ENCODE peak calls at places on chromosomes 5 and 9, in seven cellular contexts. One of them, this sample, is unnamed.

GRCh38 chr9:123834907-123835562 is 94.9 kb downstream of the DENND1A start:
- DNase-seq in stimulated activated naive CD4-positive, alpha-beta T cell: peak
- DNase-seq in H9: no peak
- DNase-seq in stimulated activated CD8-positive, alpha-beta memory T cell treated with anti-CD3 and anti-CD28 coated beads, Interleukin-2, amount 100 ng/mL, for 48 hours: no peak
- DNase-seq in gastrocnemius medialis: no peak
- DNase-seq in A549: no peak
- DNase-seq in substantia nigra: no peak
- DNase-seq in this sample: peak

GRCh38 chr9:92276223-92277007 is 17.1 kb downstream of the IARS1 start:
- DNase-seq in stimulated activated naive CD4-positive, alpha-beta T cell: no peak
- DNase-seq in substantia nigra: no peak
- DNase-seq in stimulated activated CD8-positive, alpha-beta memory T cell treated with anti-CD3 and anti-CD28 coated beads, Interleukin-2, amount 100 ng/mL, for 48 hours: no peak
- DNase-seq in gastrocnemius medialis: no peak
- DNase-seq in A549: no peak
- DNase-seq in H9: no peak
- DNase-seq in this sample: no peak

GRCh38 chr5:1123418-1124147 is 11.7 kb upstream of the SLC12A7 start:
- DNase-seq in stimulated activated naive CD4-positive, alpha-beta T cell: no peak
- DNase-seq in substantia nigra: no peak
- DNase-seq in stimulated activated CD8-positive, alpha-beta memory T cell treated with anti-CD3 and anti-CD28 coated beads, Interleukin-2, amount 100 ng/mL, for 48 hours: no peak
- DNase-seq in gastrocnemius medialis: no peak
- DNase-seq in H9: no peak
- DNase-seq in A549: no peak
- DNase-seq in this sample: no peak

GRCh38 chr9:19181002-19181401 is 49.5 kb upstream of the DENND4C start:
- DNase-seq in gastrocnemius medialis: no peak
- DNase-seq in substantia nigra: no peak
- DNase-seq in H9: no peak
- DNase-seq in stimulated activated naive CD4-positive, alpha-beta T cell: no peak
- DNase-seq in A549: peak
- DNase-seq in stimulated activated CD8-positive, alpha-beta memory T cell treated with anti-CD3 and anti-CD28 coated beads, Interleukin-2, amount 100 ng/mL, for 48 hours: no peak
- DNase-seq in this sample: no peak

GRCh38 chr9:111644195-111644772 is 13.2 kb downstream of the DNAJC25 start:
- DNase-seq in substantia nigra: no peak
- DNase-seq in gastrocnemius medialis: no peak
- DNase-seq in A549: no peak
- DNase-seq in stimulated activated naive CD4-positive, alpha-beta T cell: no peak
- DNase-seq in stimulated activated CD8-positive, alpha-beta memory T cell treated with anti-CD3 and anti-CD28 coated beads, Interleukin-2, amount 100 ng/mL, for 48 hours: no peak
- DNase-seq in H9: no peak
- DNase-seq in this sample: no peak

GRCh38 chr5:10091701-10092100 is 158.0 kb downstream of the ATPSCKMT start:
- DNase-seq in substantia nigra: no peak
- DNase-seq in A549: no peak
- DNase-seq in stimulated activated CD8-positive, alpha-beta memory T cell treated with anti-CD3 and anti-CD28 coated beads, Interleukin-2, amount 100 ng/mL, for 48 hours: no peak
- DNase-seq in H9: peak
- DNase-seq in stimulated activated naive CD4-positive, alpha-beta T cell: no peak
- DNase-seq in gastrocnemius medialis: no peak
- DNase-seq in this sample: no peak

GRCh38 chr5:140764177-140765020 is 21.5 kb upstream of the PCDHA1 start:
- DNase-seq in substantia nigra: no peak
- DNase-seq in stimulated activated naive CD4-positive, alpha-beta T cell: no peak
- DNase-seq in H9: no peak
- DNase-seq in gastrocnemius medialis: no peak
- DNase-seq in A549: peak
- DNase-seq in stimulated activated CD8-positive, alpha-beta memory T cell treated with anti-CD3 and anti-CD28 coated beads, Interleukin-2, amount 100 ng/mL, for 48 hours: no peak
- DNase-seq in this sample: no peak

GRCh38 chr5:90546216-90546837 is 12.3 kb upstream of the ADGRV1 start:
- DNase-seq in stimulated activated CD8-positive, alpha-beta memory T cell treated with anti-CD3 and anti-CD28 coated beads, Interleukin-2, amount 100 ng/mL, for 48 hours: no peak
- DNase-seq in H9: no peak
- DNase-seq in gastrocnemius medialis: no peak
- DNase-seq in stimulated activated naive CD4-positive, alpha-beta T cell: no peak
- DNase-seq in A549: no peak
- DNase-seq in substantia nigra: no peak
- DNase-seq in this sample: no peak

GRCh38 chr5:107023732-107024131 is 647.0 kb downstream of the EFNA5 start:
- DNase-seq in substantia nigra: no peak
- DNase-seq in stimulated activated CD8-positive, alpha-beta memory T cell treated with anti-CD3 and anti-CD28 coated beads, Interleukin-2, amount 100 ng/mL, for 48 hours: no peak
- DNase-seq in stimulated activated naive CD4-positive, alpha-beta T cell: no peak
- DNase-seq in H9: no peak
- DNase-seq in A549: no peak
- DNase-seq in gastrocnemius medialis: no peak
- DNase-seq in this sample: no peak

GRCh38 chr9:93295031-93295430 is 111.1 kb downstream of the WNK2 start:
- DNase-seq in stimulated activated naive CD4-positive, alpha-beta T cell: no peak
- DNase-seq in gastrocnemius medialis: no peak
- DNase-seq in A549: no peak
- DNase-seq in stimulated activated CD8-positive, alpha-beta memory T cell treated with anti-CD3 and anti-CD28 coated beads, Interleukin-2, amount 100 ng/mL, for 48 hours: no peak
- DNase-seq in H9: peak
- DNase-seq in substantia nigra: no peak
- DNase-seq in this sample: no peak

GRCh38 chr9:68704804-68705635 is at the start of gene PIP5K1B:
- DNase-seq in substantia nigra: peak
- DNase-seq in stimulated activated naive CD4-positive, alpha-beta T cell: peak
- DNase-seq in gastrocnemius medialis: peak
- DNase-seq in H9: peak
- DNase-seq in stimulated activated CD8-positive, alpha-beta memory T cell treated with anti-CD3 and anti-CD28 coated beads, Interleukin-2, amount 100 ng/mL, for 48 hours: no peak
- DNase-seq in A549: peak
- DNase-seq in this sample: peak

GRCh38 chr9:127583605-127584053 is 28.4 kb upstream of the STXBP1 start:
- DNase-seq in H9: no peak
- DNase-seq in gastrocnemius medialis: no peak
- DNase-seq in substantia nigra: no peak
- DNase-seq in stimulated activated naive CD4-positive, alpha-beta T cell: no peak
- DNase-seq in stimulated activated CD8-positive, alpha-beta memory T cell treated with anti-CD3 and anti-CD28 coated beads, Interleukin-2, amount 100 ng/mL, for 48 hours: no peak
- DNase-seq in A549: no peak
- DNase-seq in this sample: no peak

GRCh38 chr5:156835905-156836304 is 14.2 kb upstream of the PPP1R2B start:
- DNase-seq in gastrocnemius medialis: no peak
- DNase-seq in A549: peak
- DNase-seq in substantia nigra: no peak
- DNase-seq in stimulated activated CD8-positive, alpha-beta memory T cell treated with anti-CD3 and anti-CD28 coated beads, Interleukin-2, amount 100 ng/mL, for 48 hours: no peak
- DNase-seq in H9: peak
- DNase-seq in stimulated activated naive CD4-positive, alpha-beta T cell: no peak
- DNase-seq in this sample: no peak

GRCh38 chr9:108842610-108843295 is 13.0 kb downstream of the ACTL7B start:
- DNase-seq in substantia nigra: no peak
- DNase-seq in stimulated activated CD8-positive, alpha-beta memory T cell treated with anti-CD3 and anti-CD28 coated beads, Interleukin-2, amount 100 ng/mL, for 48 hours: no peak
- DNase-seq in stimulated activated naive CD4-positive, alpha-beta T cell: peak
- DNase-seq in H9: no peak
- DNase-seq in A549: no peak
- DNase-seq in gastrocnemius medialis: no peak
- DNase-seq in this sample: no peak

GRCh38 chr9:121322737-121323448 is 47.2 kb downstream of the STOM start:
- DNase-seq in stimulated activated CD8-positive, alpha-beta memory T cell treated with anti-CD3 and anti-CD28 coated beads, Interleukin-2, amount 100 ng/mL, for 48 hours: no peak
- DNase-seq in substantia nigra: no peak
- DNase-seq in H9: no peak
- DNase-seq in stimulated activated naive CD4-positive, alpha-beta T cell: no peak
- DNase-seq in gastrocnemius medialis: no peak
- DNase-seq in A549: no peak
- DNase-seq in this sample: no peak

GRCh38 chr5:113510836-113511451 is 2.5 kb upstream of the YTHDC2 start:
- DNase-seq in substantia nigra: no peak
- DNase-seq in gastrocnemius medialis: no peak
- DNase-seq in stimulated activated CD8-positive, alpha-beta memory T cell treated with anti-CD3 and anti-CD28 coated beads, Interleukin-2, amount 100 ng/mL, for 48 hours: no peak
- DNase-seq in A549: peak
- DNase-seq in stimulated activated naive CD4-positive, alpha-beta T cell: peak
- DNase-seq in H9: no peak
- DNase-seq in this sample: no peak

GRCh38 chr5:65913519-65913918 is 12.9 kb upstream of the ERBIN start:
- DNase-seq in stimulated activated CD8-positive, alpha-beta memory T cell treated with anti-CD3 and anti-CD28 coated beads, Interleukin-2, amount 100 ng/mL, for 48 hours: no peak
- DNase-seq in stimulated activated naive CD4-positive, alpha-beta T cell: no peak
- DNase-seq in H9: no peak
- DNase-seq in gastrocnemius medialis: no peak
- DNase-seq in A549: no peak
- DNase-seq in substantia nigra: no peak
- DNase-seq in this sample: no peak

GRCh38 chr9:104276709-104277245 is 182.7 kb downstream of the SMC2 start:
- DNase-seq in gastrocnemius medialis: no peak
- DNase-seq in A549: no peak
- DNase-seq in stimulated activated naive CD4-positive, alpha-beta T cell: no peak
- DNase-seq in substantia nigra: no peak
- DNase-seq in stimulated activated CD8-positive, alpha-beta memory T cell treated with anti-CD3 and anti-CD28 coated beads, Interleukin-2, amount 100 ng/mL, for 48 hours: no peak
- DNase-seq in H9: no peak
- DNase-seq in this sample: no peak

GRCh38 chr9:93270976-93271375 is 87.0 kb downstream of the WNK2 start:
- DNase-seq in substantia nigra: no peak
- DNase-seq in H9: no peak
- DNase-seq in stimulated activated naive CD4-positive, alpha-beta T cell: no peak
- DNase-seq in gastrocnemius medialis: no peak
- DNase-seq in stimulated activated CD8-positive, alpha-beta memory T cell treated with anti-CD3 and anti-CD28 coated beads, Interleukin-2, amount 100 ng/mL, for 48 hours: no peak
- DNase-seq in A549: no peak
- DNase-seq in this sample: no peak

GRCh38 chr9:121686930-121687541 is 35.6 kb downstream of the DAB2IP start:
- DNase-seq in stimulated activated naive CD4-positive, alpha-beta T cell: peak
- DNase-seq in substantia nigra: peak
- DNase-seq in gastrocnemius medialis: peak
- DNase-seq in H9: peak
- DNase-seq in A549: peak
- DNase-seq in stimulated activated CD8-positive, alpha-beta memory T cell treated with anti-CD3 and anti-CD28 coated beads, Interleukin-2, amount 100 ng/mL, for 48 hours: peak
- DNase-seq in this sample: no peak

GRCh38 chr5:72895758-72896157 is 60.1 kb upstream of the FCHO2 start:
- DNase-seq in A549: no peak
- DNase-seq in substantia nigra: no peak
- DNase-seq in gastrocnemius medialis: no peak
- DNase-seq in stimulated activated naive CD4-positive, alpha-beta T cell: no peak
- DNase-seq in H9: no peak
- DNase-seq in stimulated activated CD8-positive, alpha-beta memory T cell treated with anti-CD3 and anti-CD28 coated beads, Interleukin-2, amount 100 ng/mL, for 48 hours: no peak
- DNase-seq in this sample: no peak

GRCh38 chr9:77013932-77014596 is 5.4 kb upstream of the FOXB2 start:
- DNase-seq in gastrocnemius medialis: no peak
- DNase-seq in stimulated activated CD8-positive, alpha-beta memory T cell treated with anti-CD3 and anti-CD28 coated beads, Interleukin-2, amount 100 ng/mL, for 48 hours: no peak
- DNase-seq in A549: no peak
- DNase-seq in stimulated activated naive CD4-positive, alpha-beta T cell: no peak
- DNase-seq in H9: peak
- DNase-seq in substantia nigra: no peak
- DNase-seq in this sample: no peak

GRCh38 chr5:112957970-112958773 is 18.4 kb upstream of the DCP2 start:
- DNase-seq in stimulated activated CD8-positive, alpha-beta memory T cell treated with anti-CD3 and anti-CD28 coated beads, Interleukin-2, amount 100 ng/mL, for 48 hours: no peak
- DNase-seq in H9: no peak
- DNase-seq in substantia nigra: no peak
- DNase-seq in stimulated activated naive CD4-positive, alpha-beta T cell: no peak
- DNase-seq in gastrocnemius medialis: peak
- DNase-seq in A549: peak
- DNase-seq in this sample: no peak

GRCh38 chr5:122907238-122907637 is 61.8 kb downstream of the SNX24 start:
- DNase-seq in H9: no peak
- DNase-seq in gastrocnemius medialis: no peak
- DNase-seq in substantia nigra: no peak
- DNase-seq in A549: peak
- DNase-seq in stimulated activated CD8-positive, alpha-beta memory T cell treated with anti-CD3 and anti-CD28 coated beads, Interleukin-2, amount 100 ng/mL, for 48 hours: no peak
- DNase-seq in stimulated activated naive CD4-positive, alpha-beta T cell: no peak
- DNase-seq in this sample: no peak

GRCh38 chr9:104313396-104314110 is 190.5 kb upstream of the OR13F1 start:
- DNase-seq in stimulated activated naive CD4-positive, alpha-beta T cell: no peak
- DNase-seq in A549: no peak
- DNase-seq in H9: no peak
- DNase-seq in substantia nigra: no peak
- DNase-seq in gastrocnemius medialis: no peak
- DNase-seq in stimulated activated CD8-positive, alpha-beta memory T cell treated with anti-CD3 and anti-CD28 coated beads, Interleukin-2, amount 100 ng/mL, for 48 hours: no peak
- DNase-seq in this sample: no peak

GRCh38 chr5:124061663-124062062 is 549.7 kb downstream of the CSNK1G3 start:
- DNase-seq in gastrocnemius medialis: no peak
- DNase-seq in stimulated activated CD8-positive, alpha-beta memory T cell treated with anti-CD3 and anti-CD28 coated beads, Interleukin-2, amount 100 ng/mL, for 48 hours: no peak
- DNase-seq in substantia nigra: no peak
- DNase-seq in A549: no peak
- DNase-seq in H9: no peak
- DNase-seq in stimulated activated naive CD4-positive, alpha-beta T cell: no peak
- DNase-seq in this sample: no peak